ENCODE peak calls at places on chromosomes 1 and 21, in seven cellular contexts. E, M, I, O, N, S and J are unnamed samples.

GRCh38 chr1:112956503-112957132 is 622 bp upstream of the SLC16A1 start:
- DNase-seq in E (no peak), M (no peak), I (no peak), O (no peak), N (peak), S (peak), J (peak)

GRCh38 chr1:10909697-10910489 is 102.6 kb upstream of the TARDBP start:
- DNase-seq in E (no peak), M (no peak), I (peak), O (no peak), N (peak), S (peak), J (peak)

GRCh38 chr1:14255711-14256110 is 342.8 kb upstream of the KAZN start:
- DNase-seq in E (no peak), M (no peak), I (no peak), O (no peak), N (no peak), S (no peak), J (no peak)

GRCh38 chr21:39721885-39722284 is 23.1 kb upstream of the IGSF5 start:
- DNase-seq in E (no peak), M (no peak), I (no peak), O (no peak), N (no peak), S (no peak), J (no peak)

GRCh38 chr1:169873582-169874200 is 20.0 kb downstream of the SCYL3 start:
- DNase-seq in E (no peak), M (no peak), I (peak), O (no peak), N (no peak), S (no peak), J (no peak)

GRCh38 chr1:55127827-55128343 is 87.3 kb downstream of the USP24 start:
- DNase-seq in E (no peak), M (no peak), I (peak), O (no peak), N (no peak), S (no peak), J (no peak)

GRCh38 chr1:21325231-21325718 is 35.0 kb upstream of the ECE1 start:
- DNase-seq in E (no peak), M (no peak), I (no peak), O (no peak), N (no peak), S (no peak), J (no peak)

GRCh38 chr1:41345434-41346075 is 15.7 kb upstream of the FOXO6 start:
- DNase-seq in E (peak), M (no peak), I (no peak), O (peak), N (no peak), S (no peak), J (no peak)

GRCh38 chr1:204384636-204385354 is 25.1 kb upstream of the PLEKHA6 start:
- DNase-seq in E (no peak), M (no peak), I (peak), O (no peak), N (no peak), S (no peak), J (peak)

GRCh38 chr1:150186789-150187559 is 37.3 kb downstream of the PLEKHO1 start:
- DNase-seq in E (no peak), M (peak), I (peak), O (no peak), N (no peak), S (no peak), J (no peak)

GRCh38 chr1:16139473-16139962 is 16.4 kb downstream of the EPHA2 start:
- DNase-seq in E (no peak), M (no peak), I (peak), O (no peak), N (no peak), S (no peak), J (no peak)